ENCODE peak calls at places on chromosomes 13 and 19, in ten cellular contexts. One of them, this sample, is unnamed.

GRCh38 chr19:13888281-13888680 is 11.3 kb downstream of the NANOS3 start:
- DNase-seq in mesendoderm: no peak
- DNase-seq in activated CD4-positive, alpha-beta T cell treated with anti-CD3 and anti-CD28 coated beads, Interleukin-2, amount 50 U/mL, for 4 hours: no peak
- DNase-seq in fibroblast of the aortic adventitia: no peak
- DNase-seq in uterus: no peak
- DNase-seq in KBM-7: no peak
- DNase-seq in left cardiac atrium: no peak
- DNase-seq in AG10803: no peak
- DNase-seq in T1000: no peak
- DNase-seq in NCI-H1092: no peak
- DNase-seq in this sample: no peak

GRCh38 chr13:99996177-99996705 is 14.7 kb downstream of the ZIC2 start:
- DNase-seq in NCI-H1092: peak
- DNase-seq in AG10803: no peak
- DNase-seq in fibroblast of the aortic adventitia: no peak
- DNase-seq in uterus: no peak
- DNase-seq in KBM-7: peak
- DNase-seq in left cardiac atrium: no peak
- DNase-seq in mesendoderm: no peak
- DNase-seq in T1000: no peak
- DNase-seq in activated CD4-positive, alpha-beta T cell treated with anti-CD3 and anti-CD28 coated beads, Interleukin-2, amount 50 U/mL, for 4 hours: no peak
- DNase-seq in this sample: peak

GRCh38 chr19:35753634-35754364 is 3.0 kb downstream of the HSPB6 start:
- DNase-seq in NCI-H1092: no peak
- DNase-seq in KBM-7: no peak
- DNase-seq in fibroblast of the aortic adventitia: peak
- DNase-seq in uterus: no peak
- DNase-seq in left cardiac atrium: no peak
- DNase-seq in T1000: no peak
- DNase-seq in AG10803: no peak
- DNase-seq in mesendoderm: no peak
- DNase-seq in activated CD4-positive, alpha-beta T cell treated with anti-CD3 and anti-CD28 coated beads, Interleukin-2, amount 50 U/mL, for 4 hours: no peak
- DNase-seq in this sample: no peak

GRCh38 chr13:33472446-33472845 is 186.9 kb upstream of the STARD13 start:
- DNase-seq in T1000: no peak
- DNase-seq in fibroblast of the aortic adventitia: no peak
- DNase-seq in NCI-H1092: no peak
- DNase-seq in AG10803: no peak
- DNase-seq in KBM-7: no peak
- DNase-seq in activated CD4-positive, alpha-beta T cell treated with anti-CD3 and anti-CD28 coated beads, Interleukin-2, amount 50 U/mL, for 4 hours: no peak
- DNase-seq in mesendoderm: no peak
- DNase-seq in left cardiac atrium: no peak
- DNase-seq in uterus: no peak
- DNase-seq in this sample: no peak

GRCh38 chr19:41886761-41887710 is 4.1 kb downstream of the ARHGEF1 start:
- DNase-seq in activated CD4-positive, alpha-beta T cell treated with anti-CD3 and anti-CD28 coated beads, Interleukin-2, amount 50 U/mL, for 4 hours: peak
- DNase-seq in T1000: no peak
- DNase-seq in fibroblast of the aortic adventitia: no peak
- DNase-seq in uterus: no peak
- DNase-seq in mesendoderm: peak
- DNase-seq in NCI-H1092: no peak
- DNase-seq in KBM-7: no peak
- DNase-seq in AG10803: no peak
- DNase-seq in left cardiac atrium: no peak
- DNase-seq in this sample: no peak

GRCh38 chr13:23554000-23554399 is 16.2 kb upstream of the TNFRSF19 start:
- DNase-seq in left cardiac atrium: no peak
- DNase-seq in mesendoderm: no peak
- DNase-seq in fibroblast of the aortic adventitia: no peak
- DNase-seq in NCI-H1092: no peak
- DNase-seq in AG10803: no peak
- DNase-seq in activated CD4-positive, alpha-beta T cell treated with anti-CD3 and anti-CD28 coated beads, Interleukin-2, amount 50 U/mL, for 4 hours: no peak
- DNase-seq in uterus: no peak
- DNase-seq in KBM-7: no peak
- DNase-seq in T1000: no peak
- DNase-seq in this sample: no peak

GRCh38 chr19:28296506-28296905 is 916.4 kb downstream of the UQCRFS1 start:
- DNase-seq in fibroblast of the aortic adventitia: peak
- DNase-seq in left cardiac atrium: no peak
- DNase-seq in KBM-7: peak
- DNase-seq in uterus: no peak
- DNase-seq in mesendoderm: no peak
- DNase-seq in AG10803: peak
- DNase-seq in activated CD4-positive, alpha-beta T cell treated with anti-CD3 and anti-CD28 coated beads, Interleukin-2, amount 50 U/mL, for 4 hours: no peak
- DNase-seq in NCI-H1092: no peak
- DNase-seq in T1000: no peak
- DNase-seq in this sample: no peak

GRCh38 chr13:93289047-93289446 is 62.4 kb downstream of the GPC6 start:
- DNase-seq in uterus: no peak
- DNase-seq in mesendoderm: no peak
- DNase-seq in fibroblast of the aortic adventitia: no peak
- DNase-seq in left cardiac atrium: no peak
- DNase-seq in AG10803: no peak
- DNase-seq in NCI-H1092: no peak
- DNase-seq in T1000: no peak
- DNase-seq in activated CD4-positive, alpha-beta T cell treated with anti-CD3 and anti-CD28 coated beads, Interleukin-2, amount 50 U/mL, for 4 hours: no peak
- DNase-seq in KBM-7: no peak
- DNase-seq in this sample: no peak

GRCh38 chr13:79581870-79582315 is 100.9 kb downstream of the NDFIP2 start:
- DNase-seq in fibroblast of the aortic adventitia: peak
- DNase-seq in NCI-H1092: no peak
- DNase-seq in KBM-7: no peak
- DNase-seq in T1000: peak
- DNase-seq in activated CD4-positive, alpha-beta T cell treated with anti-CD3 and anti-CD28 coated beads, Interleukin-2, amount 50 U/mL, for 4 hours: no peak
- DNase-seq in left cardiac atrium: peak
- DNase-seq in uterus: no peak
- DNase-seq in mesendoderm: peak
- DNase-seq in AG10803: peak
- DNase-seq in this sample: no peak

GRCh38 chr13:29165840-29166239 is 345.7 kb downstream of the MTUS2 start:
- DNase-seq in T1000: no peak
- DNase-seq in fibroblast of the aortic adventitia: no peak
- DNase-seq in activated CD4-positive, alpha-beta T cell treated with anti-CD3 and anti-CD28 coated beads, Interleukin-2, amount 50 U/mL, for 4 hours: no peak
- DNase-seq in NCI-H1092: no peak
- DNase-seq in left cardiac atrium: no peak
- DNase-seq in uterus: no peak
- DNase-seq in mesendoderm: peak
- DNase-seq in KBM-7: no peak
- DNase-seq in AG10803: peak
- DNase-seq in this sample: no peak

GRCh38 chr19:55487884-55488687 is at the start of gene SSC5D:
- DNase-seq in T1000: no peak
- DNase-seq in uterus: peak
- DNase-seq in activated CD4-positive, alpha-beta T cell treated with anti-CD3 and anti-CD28 coated beads, Interleukin-2, amount 50 U/mL, for 4 hours: no peak
- DNase-seq in AG10803: peak
- DNase-seq in left cardiac atrium: peak
- DNase-seq in KBM-7: peak
- DNase-seq in NCI-H1092: no peak
- DNase-seq in fibroblast of the aortic adventitia: peak
- DNase-seq in mesendoderm: peak
- DNase-seq in this sample: no peak

GRCh38 chr13:76917096-76917495 is 30.9 kb upstream of the KCTD12 start:
- DNase-seq in NCI-H1092: no peak
- DNase-seq in left cardiac atrium: no peak
- DNase-seq in AG10803: peak
- DNase-seq in KBM-7: no peak
- DNase-seq in T1000: no peak
- DNase-seq in activated CD4-positive, alpha-beta T cell treated with anti-CD3 and anti-CD28 coated beads, Interleukin-2, amount 50 U/mL, for 4 hours: no peak
- DNase-seq in fibroblast of the aortic adventitia: peak
- DNase-seq in uterus: no peak
- DNase-seq in mesendoderm: no peak
- DNase-seq in this sample: no peak

GRCh38 chr19:10566658-10567410 is 1.0 kb upstream of the KRI1 start:
- DNase-seq in T1000: no peak
- DNase-seq in NCI-H1092: no peak
- DNase-seq in fibroblast of the aortic adventitia: no peak
- DNase-seq in uterus: no peak
- DNase-seq in left cardiac atrium: peak
- DNase-seq in AG10803: no peak
- DNase-seq in KBM-7: peak
- DNase-seq in mesendoderm: no peak
- DNase-seq in activated CD4-positive, alpha-beta T cell treated with anti-CD3 and anti-CD28 coated beads, Interleukin-2, amount 50 U/mL, for 4 hours: peak
- DNase-seq in this sample: no peak

GRCh38 chr13:101190337-101190736 is 226.0 kb downstream of the NALCN start:
- DNase-seq in T1000: no peak
- DNase-seq in KBM-7: no peak
- DNase-seq in fibroblast of the aortic adventitia: peak
- DNase-seq in AG10803: no peak
- DNase-seq in NCI-H1092: no peak
- DNase-seq in mesendoderm: no peak
- DNase-seq in left cardiac atrium: no peak
- DNase-seq in activated CD4-positive, alpha-beta T cell treated with anti-CD3 and anti-CD28 coated beads, Interleukin-2, amount 50 U/mL, for 4 hours: no peak
- DNase-seq in uterus: no peak
- DNase-seq in this sample: no peak

GRCh38 chr13:83503424-83503823 is 378.9 kb downstream of the SLITRK1 start:
- DNase-seq in AG10803: peak
- DNase-seq in left cardiac atrium: no peak
- DNase-seq in fibroblast of the aortic adventitia: peak
- DNase-seq in NCI-H1092: no peak
- DNase-seq in T1000: no peak
- DNase-seq in activated CD4-positive, alpha-beta T cell treated with anti-CD3 and anti-CD28 coated beads, Interleukin-2, amount 50 U/mL, for 4 hours: no peak
- DNase-seq in KBM-7: no peak
- DNase-seq in uterus: no peak
- DNase-seq in mesendoderm: no peak
- DNase-seq in this sample: no peak

GRCh38 chr19:49889687-49890348 is 6.9 kb downstream of the IL4I1 start:
- DNase-seq in activated CD4-positive, alpha-beta T cell treated with anti-CD3 and anti-CD28 coated beads, Interleukin-2, amount 50 U/mL, for 4 hours: peak
- DNase-seq in left cardiac atrium: peak
- DNase-seq in T1000: no peak
- DNase-seq in AG10803: peak
- DNase-seq in KBM-7: no peak
- DNase-seq in NCI-H1092: peak
- DNase-seq in mesendoderm: peak
- DNase-seq in uterus: peak
- DNase-seq in fibroblast of the aortic adventitia: peak
- DNase-seq in this sample: peak

GRCh38 chr19:2551864-2552185 is 75.9 kb downstream of the GADD45B start:
- DNase-seq in mesendoderm: no peak
- DNase-seq in fibroblast of the aortic adventitia: no peak
- DNase-seq in left cardiac atrium: no peak
- DNase-seq in NCI-H1092: no peak
- DNase-seq in activated CD4-positive, alpha-beta T cell treated with anti-CD3 and anti-CD28 coated beads, Interleukin-2, amount 50 U/mL, for 4 hours: no peak
- DNase-seq in KBM-7: no peak
- DNase-seq in uterus: no peak
- DNase-seq in T1000: no peak
- DNase-seq in AG10803: no peak
- DNase-seq in this sample: no peak

GRCh38 chr13:33639158-33639557 is 178.8 kb upstream of the RFC3 start:
- DNase-seq in fibroblast of the aortic adventitia: peak
- DNase-seq in mesendoderm: no peak
- DNase-seq in T1000: no peak
- DNase-seq in NCI-H1092: no peak
- DNase-seq in AG10803: peak
- DNase-seq in KBM-7: no peak
- DNase-seq in activated CD4-positive, alpha-beta T cell treated with anti-CD3 and anti-CD28 coated beads, Interleukin-2, amount 50 U/mL, for 4 hours: no peak
- DNase-seq in uterus: peak
- DNase-seq in left cardiac atrium: peak
- DNase-seq in this sample: no peak

GRCh38 chr13:64928704-64929499 is 2301.2 kb downstream of the PCDH9 start:
- DNase-seq in mesendoderm: peak
- DNase-seq in uterus: no peak
- DNase-seq in NCI-H1092: no peak
- DNase-seq in KBM-7: no peak
- DNase-seq in fibroblast of the aortic adventitia: peak
- DNase-seq in T1000: no peak
- DNase-seq in left cardiac atrium: no peak
- DNase-seq in AG10803: peak
- DNase-seq in activated CD4-positive, alpha-beta T cell treated with anti-CD3 and anti-CD28 coated beads, Interleukin-2, amount 50 U/mL, for 4 hours: no peak
- DNase-seq in this sample: no peak

GRCh38 chr13:99729745-99730144 is 228.5 kb downstream of the TM9SF2 start:
- DNase-seq in NCI-H1092: no peak
- DNase-seq in left cardiac atrium: no peak
- DNase-seq in uterus: no peak
- DNase-seq in AG10803: no peak
- DNase-seq in KBM-7: no peak
- DNase-seq in fibroblast of the aortic adventitia: no peak
- DNase-seq in mesendoderm: no peak
- DNase-seq in activated CD4-positive, alpha-beta T cell treated with anti-CD3 and anti-CD28 coated beads, Interleukin-2, amount 50 U/mL, for 4 hours: no peak
- DNase-seq in T1000: no peak
- DNase-seq in this sample: no peak

GRCh38 chr19:24073807-24074206 is 13.2 kb upstream of the ZNF254 start:
- DNase-seq in activated CD4-positive, alpha-beta T cell treated with anti-CD3 and anti-CD28 coated beads, Interleukin-2, amount 50 U/mL, for 4 hours: no peak
- DNase-seq in NCI-H1092: no peak
- DNase-seq in mesendoderm: no peak
- DNase-seq in T1000: no peak
- DNase-seq in KBM-7: no peak
- DNase-seq in left cardiac atrium: no peak
- DNase-seq in AG10803: no peak
- DNase-seq in fibroblast of the aortic adventitia: no peak
- DNase-seq in uterus: no peak
- DNase-seq in this sample: no peak

GRCh38 chr19:50387176-50387867 is 3.2 kb downstream of the POLD1 start:
- DNase-seq in T1000: no peak
- DNase-seq in KBM-7: peak
- DNase-seq in fibroblast of the aortic adventitia: no peak
- DNase-seq in AG10803: peak
- DNase-seq in mesendoderm: no peak
- DNase-seq in left cardiac atrium: peak
- DNase-seq in activated CD4-positive, alpha-beta T cell treated with anti-CD3 and anti-CD28 coated beads, Interleukin-2, amount 50 U/mL, for 4 hours: no peak
- DNase-seq in NCI-H1092: no peak
- DNase-seq in uterus: no peak
- DNase-seq in this sample: no peak

GRCh38 chr19:38839816-38840582 is 8.4 kb upstream of the ECH1 start:
- DNase-seq in NCI-H1092: no peak
- DNase-seq in activated CD4-positive, alpha-beta T cell treated with anti-CD3 and anti-CD28 coated beads, Interleukin-2, amount 50 U/mL, for 4 hours: no peak
- DNase-seq in uterus: no peak
- DNase-seq in KBM-7: no peak
- DNase-seq in fibroblast of the aortic adventitia: no peak
- DNase-seq in AG10803: no peak
- DNase-seq in left cardiac atrium: no peak
- DNase-seq in T1000: no peak
- DNase-seq in mesendoderm: no peak
- DNase-seq in this sample: no peak

GRCh38 chr13:59493436-59493965 is 670.2 kb downstream of the DIAPH3 start:
- DNase-seq in mesendoderm: no peak
- DNase-seq in activated CD4-positive, alpha-beta T cell treated with anti-CD3 and anti-CD28 coated beads, Interleukin-2, amount 50 U/mL, for 4 hours: no peak
- DNase-seq in AG10803: no peak
- DNase-seq in NCI-H1092: no peak
- DNase-seq in T1000: no peak
- DNase-seq in KBM-7: no peak
- DNase-seq in uterus: no peak
- DNase-seq in fibroblast of the aortic adventitia: no peak
- DNase-seq in left cardiac atrium: no peak
- DNase-seq in this sample: no peak

GRCh38 chr13:45544520-45544919 is 71.0 kb downstream of the ERICH6B start:
- DNase-seq in activated CD4-positive, alpha-beta T cell treated with anti-CD3 and anti-CD28 coated beads, Interleukin-2, amount 50 U/mL, for 4 hours: no peak
- DNase-seq in T1000: no peak
- DNase-seq in uterus: no peak
- DNase-seq in fibroblast of the aortic adventitia: no peak
- DNase-seq in KBM-7: no peak
- DNase-seq in NCI-H1092: no peak
- DNase-seq in AG10803: no peak
- DNase-seq in mesendoderm: peak
- DNase-seq in left cardiac atrium: no peak
- DNase-seq in this sample: no peak

GRCh38 chr13:32911506-32911905 is 104.7 kb upstream of the KL start:
- DNase-seq in mesendoderm: peak
- DNase-seq in uterus: no peak
- DNase-seq in activated CD4-positive, alpha-beta T cell treated with anti-CD3 and anti-CD28 coated beads, Interleukin-2, amount 50 U/mL, for 4 hours: no peak
- DNase-seq in KBM-7: peak
- DNase-seq in left cardiac atrium: no peak
- DNase-seq in NCI-H1092: peak
- DNase-seq in AG10803: peak
- DNase-seq in T1000: no peak
- DNase-seq in fibroblast of the aortic adventitia: peak
- DNase-seq in this sample: peak